ENCODE peak calls at places on chromosomes 7 and 10, in ten cellular contexts. O is AG04450; V is A673; W is GM23248; N is CD4-positive, alpha-beta memory T cell; F is tibial artery; X is iPS DF 6.9; E is heart right ventricle; K is heart left ventricle; D is mesenchymal stem cell. S is an unnamed sample.

GRCh38 chr10:78277734-78278404 is 244.2 kb downstream of the RPS24 start:
- DNase-seq in D (peak), K (peak), O (no peak), E (peak), F (peak), N (no peak), V (no peak), W (peak), X (no peak), S (peak)

GRCh38 chr10:17074548-17074860 is 55.1 kb downstream of the CUBN start:
- DNase-seq in N (no peak), D (no peak), K (no peak), E (no peak), O (no peak), F (no peak), V (no peak), X (no peak), W (peak), S (no peak)

GRCh38 chr7:1460757-1461639 is 1.7 kb upstream of the MICALL2 start:
- DNase-seq in V (no peak), X (no peak), W (peak), D (peak), F (peak), K (peak), E (peak), N (no peak), O (no peak), S (peak)

GRCh38 chr10:94397549-94398370 is 4.6 kb upstream of the TBC1D12 start:
- DNase-seq in F (no peak), V (peak), O (no peak), D (peak), W (peak), E (no peak), X (no peak), N (no peak), K (no peak), S (no peak)

GRCh38 chr10:96292971-96293909 is 11.0 kb upstream of the DNTT start:
- DNase-seq in W (peak), O (peak), F (no peak), D (peak), K (no peak), V (peak), E (peak), N (no peak), X (no peak), S (no peak)

GRCh38 chr10:98030093-98030821 is at the start of gene CRTAC1:
- DNase-seq in F (peak), N (no peak), O (no peak), X (no peak), V (peak), E (peak), W (peak), D (peak), K (peak), S (peak)

GRCh38 chr10:14686356-14686755 is 88.3 kb downstream of the FAM107B start:
- DNase-seq in X (no peak), O (no peak), V (no peak), K (no peak), N (no peak), F (no peak), W (no peak), D (no peak), E (no peak), S (no peak)

GRCh38 chr7:98879198-98879988 is 1.1 kb downstream of the TRRAP start:
- DNase-seq in X (no peak), F (no peak), D (peak), K (no peak), N (peak), W (peak), O (no peak), E (no peak), V (no peak), S (peak)

GRCh38 chr10:33524966-33525365 is 190.5 kb upstream of the NRP1 start:
- DNase-seq in W (peak), D (peak), K (no peak), F (no peak), E (no peak), N (no peak), V (no peak), O (peak), X (no peak), S (no peak)

GRCh38 chr7:127865466-127865865 is 165.8 kb downstream of the LRRC4 start:
- DNase-seq in N (no peak), E (no peak), V (no peak), O (no peak), X (no peak), W (peak), K (no peak), D (peak), F (no peak), S (no peak)

GRCh38 chr7:108109216-108109908 is 20.8 kb downstream of the LAMB4 start:
- DNase-seq in F (no peak), V (peak), W (peak), K (no peak), O (no peak), N (no peak), E (no peak), D (no peak), X (no peak), S (peak)

GRCh38 chr10:132551093-132551807 is 13.7 kb downstream of the INPP5A start:
- DNase-seq in N (no peak), V (no peak), W (no peak), K (no peak), O (no peak), F (no peak), E (peak), X (no peak), D (no peak), S (no peak)

GRCh38 chr10:69914373-69915268 is 112.9 kb downstream of the COL13A1 start:
- DNase-seq in D (peak), K (peak), E (peak), V (peak), W (peak), N (peak), O (peak), X (peak), F (peak), S (peak)

GRCh38 chr10:349081-349480 is 213.8 kb downstream of the ZMYND11 start:
- DNase-seq in V (no peak), N (no peak), X (no peak), K (no peak), E (no peak), F (no peak), D (no peak), O (no peak), W (no peak), S (no peak)

GRCh38 chr7:101116898-101117297 is 10.0 kb upstream of the SERPINE1 start:
- DNase-seq in F (no peak), D (no peak), W (peak), O (no peak), K (no peak), X (no peak), N (no peak), E (no peak), V (no peak), S (no peak)

GRCh38 chr7:101950450-101951119 is 133.2 kb downstream of the CUX1 start:
- DNase-seq in X (no peak), F (no peak), W (peak), E (no peak), K (no peak), O (peak), N (no peak), D (peak), V (peak), S (no peak)

GRCh38 chr10:91340613-91341362 is 69.4 kb upstream of the HECTD2 start:
- DNase-seq in E (no peak), N (no peak), K (no peak), W (peak), V (peak), O (peak), D (peak), X (no peak), F (peak), S (no peak)

GRCh38 chr7:30459591-30460245 is 18.9 kb downstream of the NOD1 start:
- DNase-seq in W (peak), F (peak), K (no peak), O (peak), N (no peak), V (no peak), X (no peak), E (peak), D (peak), S (no peak)

GRCh38 chr7:2802082-2802481 is 42.0 kb downstream of the GNA12 start:
- DNase-seq in E (no peak), W (peak), D (peak), K (no peak), F (no peak), O (no peak), X (no peak), V (no peak), N (no peak), S (no peak)

DNA sequence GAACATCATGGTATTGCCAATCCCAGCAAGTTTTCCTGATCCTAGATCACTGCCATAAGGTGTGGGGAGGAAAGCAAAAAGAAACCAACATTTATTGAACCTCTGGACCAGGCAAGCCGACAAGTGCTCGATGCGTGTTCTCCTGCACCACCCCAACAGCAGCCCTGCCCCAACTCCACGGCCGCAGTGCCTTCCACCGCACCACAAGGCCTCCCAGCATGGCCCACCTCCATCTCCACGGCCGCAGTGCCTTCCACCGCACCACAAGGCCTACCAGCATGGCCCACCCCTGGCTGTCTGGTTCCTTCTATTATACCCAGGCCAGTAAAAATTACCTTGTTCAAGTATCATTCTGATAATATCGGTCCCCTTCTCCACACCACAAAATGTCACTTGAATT is 8.7 kb downstream of the HIPK2 start:
- DNase-seq in E (no peak), W (no peak), D (peak), O (no peak), K (no peak), N (no peak), X (no peak), V (no peak), F (no peak), S (no peak)
- H3K27ac ChIP-seq in E (peak), W (no peak), D (no peak), O (no peak), K (no peak), N (peak), X (no peak), V (no peak), F (no peak), S (peak)

DNA sequence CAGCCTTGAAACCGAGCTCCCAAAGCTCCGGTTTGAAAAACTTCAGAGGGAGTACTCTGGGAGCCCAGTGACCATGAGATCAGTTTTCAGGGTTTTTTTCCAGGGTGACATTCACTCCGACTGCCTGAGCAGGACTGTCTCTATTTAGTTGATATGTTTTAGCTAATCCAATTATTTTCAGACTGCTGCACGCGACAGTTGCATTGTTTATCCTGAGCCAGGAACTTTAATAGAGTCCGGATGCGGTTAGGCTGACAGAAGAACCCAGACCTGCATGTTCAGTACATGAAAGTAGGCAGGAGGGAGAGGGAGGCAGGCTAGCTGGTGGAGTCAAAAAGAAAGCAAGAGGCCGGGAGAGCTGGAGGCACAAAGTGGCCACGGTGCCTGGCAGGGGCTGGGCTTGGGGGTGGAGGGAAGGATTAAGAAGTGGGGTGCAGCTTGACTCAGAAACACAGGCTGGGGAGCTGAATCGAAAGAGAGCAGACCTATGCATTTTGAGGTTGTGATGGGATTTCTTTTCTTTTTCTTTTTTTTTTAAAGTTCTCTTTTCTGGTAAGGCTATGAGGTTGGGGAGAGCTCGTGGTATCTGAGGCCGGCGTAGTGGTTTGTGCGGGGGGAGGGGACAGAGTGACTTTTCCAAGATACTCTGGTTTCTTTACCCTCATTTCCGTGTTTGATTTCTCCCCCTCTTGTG is 5.7 kb downstream of the GATA3 start:
- DNase-seq in N (peak), D (peak), E (no peak), W (peak), X (no peak), O (no peak), F (no peak), K (no peak), V (peak), S (no peak)
- H3K27ac ChIP-seq in N (peak), D (no peak), E (peak), W (no peak), X (no peak), O (no peak), F (no peak), K (no peak), V (no peak), S (no peak)

GRCh38 chr7:129970816-129971215 is 18.1 kb upstream of the UBE2H start:
- DNase-seq in K (no peak), W (no peak), F (no peak), O (no peak), V (no peak), X (no peak), E (no peak), D (no peak), N (no peak), S (no peak)
- H3K27ac ChIP-seq in K (peak), W (no peak), F (no peak), O (peak), V (no peak), X (no peak), E (peak), D (peak), N (no peak), S (no peak)

DNA sequence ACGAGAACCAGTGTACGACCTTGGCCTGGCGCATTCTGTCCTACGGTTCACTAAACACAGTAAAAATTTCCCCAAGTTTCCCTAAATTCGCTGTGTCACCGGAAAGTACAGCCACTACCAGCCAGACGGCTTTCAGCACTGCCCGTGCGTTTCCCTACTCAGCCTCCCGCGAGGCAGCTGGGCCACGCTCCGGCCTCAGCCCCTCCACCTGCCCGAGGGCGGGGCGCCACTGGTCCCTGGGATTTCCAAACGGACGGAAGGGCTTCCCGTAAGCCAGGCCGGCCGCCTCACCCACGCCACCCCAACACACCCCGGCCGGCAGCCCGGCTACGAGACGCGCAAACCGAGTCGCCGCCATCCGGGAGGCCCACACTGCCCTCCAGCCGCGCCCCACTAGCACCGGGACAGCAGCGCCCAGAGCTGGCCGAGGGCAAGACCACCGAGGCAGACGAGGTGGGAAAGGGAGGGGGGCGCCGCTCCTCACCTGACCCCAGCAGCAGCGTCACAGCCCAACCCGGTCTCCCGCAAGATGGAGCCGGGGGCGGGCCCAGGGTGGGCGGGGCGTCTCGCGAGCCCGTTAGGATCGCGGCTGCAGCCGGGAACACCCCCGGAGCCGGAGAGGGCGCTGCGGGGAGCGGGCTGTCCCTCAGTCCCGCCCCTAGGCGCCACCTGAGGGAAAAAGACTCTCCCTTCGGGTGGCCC is at the start of gene ANXA7:
- DNase-seq in X (peak), O (peak), N (peak), V (peak), W (peak), D (peak), E (peak), K (peak), F (peak), S (peak)
- H3K27ac ChIP-seq in X (no peak), O (peak), N (peak), V (peak), W (peak), D (peak), E (peak), K (peak), F (peak), S (peak)

S was measured in substantia nigra.